ENCODE peak calls at places on chromosomes 11 and 22, in eight cellular contexts. One of them, this sample, is unnamed.

GRCh38 chr11:76654310-76654851 is 16.2 kb downstream of the LRRC32 start:
- DNase-seq in adrenal gland: peak; percentile 56
- DNase-seq in H1: no peak
- DNase-seq in stomach: peak; percentile 24
- DNase-seq in body of pancreas: peak; percentile 29
- DNase-seq in PC-9: no peak
- DNase-seq in adipocyte: no peak
- DNase-seq in BE2C: no peak
- DNase-seq in this sample: peak; percentile 34

GRCh38 chr11:27339940-27340339 is 23.1 kb downstream of the CCDC34 start:
- DNase-seq in adipocyte: no peak
- DNase-seq in adrenal gland: no peak
- DNase-seq in stomach: no peak
- DNase-seq in H1: no peak
- DNase-seq in body of pancreas: no peak
- DNase-seq in PC-9: no peak
- DNase-seq in BE2C: no peak
- DNase-seq in this sample: no peak

GRCh38 chr11:104653011-104653806 is 245.1 kb downstream of the CASP12 start:
- DNase-seq in body of pancreas: peak; percentile 5
- DNase-seq in H1: no peak
- DNase-seq in adipocyte: no peak
- DNase-seq in stomach: no peak
- DNase-seq in PC-9: no peak
- DNase-seq in adrenal gland: peak; percentile 56
- DNase-seq in BE2C: peak; percentile 37
- DNase-seq in this sample: no peak

GRCh38 chr22:20641198-20641892 is 132.6 kb upstream of the SERPIND1 start:
- DNase-seq in PC-9: no peak
- DNase-seq in BE2C: no peak
- DNase-seq in body of pancreas: peak; percentile 13
- DNase-seq in adrenal gland: no peak
- DNase-seq in stomach: peak; percentile 35
- DNase-seq in H1: no peak
- DNase-seq in adipocyte: no peak
- DNase-seq in this sample: no peak

GRCh38 chr11:79670846-79671245 is 230.0 kb upstream of the TENM4 start:
- DNase-seq in H1: no peak
- DNase-seq in PC-9: no peak
- DNase-seq in adipocyte: no peak
- DNase-seq in stomach: no peak
- DNase-seq in body of pancreas: no peak
- DNase-seq in adrenal gland: no peak
- DNase-seq in BE2C: no peak
- DNase-seq in this sample: peak; percentile 71

GRCh38 chr11:41842673-41843072 is 383.2 kb upstream of the LRRC4C start:
- DNase-seq in body of pancreas: no peak
- DNase-seq in H1: no peak
- DNase-seq in PC-9: no peak
- DNase-seq in stomach: no peak
- DNase-seq in BE2C: no peak
- DNase-seq in adipocyte: no peak
- DNase-seq in adrenal gland: no peak
- DNase-seq in this sample: no peak

GRCh38 chr11:118263694-118264567 is at the start of gene MPZL2:
- DNase-seq in H1: peak; percentile 70
- DNase-seq in adipocyte: no peak
- DNase-seq in stomach: peak; percentile 85
- DNase-seq in BE2C: no peak
- DNase-seq in PC-9: peak; percentile 94
- DNase-seq in body of pancreas: peak; percentile 85
- DNase-seq in adrenal gland: peak; percentile 27
- DNase-seq in this sample: peak; percentile 90

GRCh38 chr22:44574057-44574456 is 76.0 kb upstream of the RTL6 start:
- DNase-seq in BE2C: no peak
- DNase-seq in stomach: peak; percentile 41
- DNase-seq in adrenal gland: peak; percentile 91
- DNase-seq in H1: no peak
- DNase-seq in body of pancreas: peak; percentile 37
- DNase-seq in adipocyte: peak; percentile 89
- DNase-seq in PC-9: peak; percentile 87
- DNase-seq in this sample: no peak

GRCh38 chr11:63933459-63933858 is 5.3 kb upstream of the NAA40 start:
- DNase-seq in adipocyte: no peak
- DNase-seq in adrenal gland: peak; percentile 60
- DNase-seq in body of pancreas: no peak
- DNase-seq in stomach: no peak
- DNase-seq in BE2C: no peak
- DNase-seq in H1: no peak
- DNase-seq in PC-9: no peak
- DNase-seq in this sample: no peak

GRCh38 chr11:22753401-22753800 is 76.2 kb downstream of the SVIP start:
- DNase-seq in stomach: no peak
- DNase-seq in H1: no peak
- DNase-seq in adipocyte: no peak
- DNase-seq in BE2C: no peak
- DNase-seq in PC-9: no peak
- DNase-seq in body of pancreas: no peak
- DNase-seq in adrenal gland: no peak
- DNase-seq in this sample: no peak

GRCh38 chr11:126793596-126793995 is 207.0 kb downstream of the KIRREL3 start:
- DNase-seq in H1: no peak
- DNase-seq in body of pancreas: no peak
- DNase-seq in adipocyte: no peak
- DNase-seq in BE2C: no peak
- DNase-seq in adrenal gland: no peak
- DNase-seq in PC-9: no peak
- DNase-seq in stomach: no peak
- DNase-seq in this sample: no peak

GRCh38 chr22:47653921-47654320 is 891.5 kb downstream of the TBC1D22A start:
- DNase-seq in adrenal gland: no peak
- DNase-seq in H1: no peak
- DNase-seq in adipocyte: no peak
- DNase-seq in PC-9: no peak
- DNase-seq in BE2C: no peak
- DNase-seq in stomach: no peak
- DNase-seq in body of pancreas: no peak
- DNase-seq in this sample: no peak

GRCh38 chr22:43867839-43868652 is 5.7 kb upstream of the SULT4A1 start:
- DNase-seq in adrenal gland: peak; percentile 56
- DNase-seq in stomach: peak; percentile 50
- DNase-seq in adipocyte: peak; percentile 84
- DNase-seq in body of pancreas: peak; percentile 68
- DNase-seq in BE2C: peak; percentile 0
- DNase-seq in H1: peak; percentile 93
- DNase-seq in PC-9: no peak
- DNase-seq in this sample: peak; percentile 54

GRCh38 chr22:25903294-25903693 is 161.3 kb downstream of the MYO18B start:
- DNase-seq in BE2C: peak; percentile 46
- DNase-seq in adrenal gland: no peak
- DNase-seq in PC-9: no peak
- DNase-seq in body of pancreas: no peak
- DNase-seq in stomach: no peak
- DNase-seq in adipocyte: no peak
- DNase-seq in H1: peak; percentile 90
- DNase-seq in this sample: no peak

GRCh38 chr11:123046473-123047264 is 15.3 kb downstream of the HSPA8 start:
- DNase-seq in adipocyte: no peak
- DNase-seq in BE2C: no peak
- DNase-seq in PC-9: no peak
- DNase-seq in stomach: no peak
- DNase-seq in H1: no peak
- DNase-seq in adrenal gland: no peak
- DNase-seq in body of pancreas: no peak
- DNase-seq in this sample: no peak

GRCh38 chr11:18802381-18803257 is 11.0 kb upstream of the PTPN5 start:
- DNase-seq in adipocyte: peak; percentile 87
- DNase-seq in body of pancreas: peak; percentile 75
- DNase-seq in H1: peak; percentile 54
- DNase-seq in BE2C: peak; percentile 34
- DNase-seq in PC-9: peak; percentile 67
- DNase-seq in adrenal gland: peak; percentile 78
- DNase-seq in stomach: peak; percentile 52
- DNase-seq in this sample: peak; percentile 71

GRCh38 chr11:67238894-67239794 is 27.1 kb upstream of the GRK2 start:
- DNase-seq in adrenal gland: no peak
- DNase-seq in stomach: no peak
- DNase-seq in BE2C: no peak
- DNase-seq in H1: no peak
- DNase-seq in adipocyte: peak; percentile 51
- DNase-seq in PC-9: no peak
- DNase-seq in body of pancreas: no peak
- DNase-seq in this sample: no peak

GRCh38 chr11:48244804-48245203 is at the start of gene OR4X2:
- DNase-seq in PC-9: no peak
- DNase-seq in adipocyte: no peak
- DNase-seq in stomach: no peak
- DNase-seq in adrenal gland: no peak
- DNase-seq in BE2C: no peak
- DNase-seq in H1: no peak
- DNase-seq in body of pancreas: no peak
- DNase-seq in this sample: no peak

GRCh38 chr11:48248902-48249301 is 4.0 kb downstream of the OR4X2 start:
- DNase-seq in H1: no peak
- DNase-seq in stomach: no peak
- DNase-seq in BE2C: no peak
- DNase-seq in adrenal gland: no peak
- DNase-seq in PC-9: no peak
- DNase-seq in body of pancreas: no peak
- DNase-seq in adipocyte: no peak
- DNase-seq in this sample: no peak
- H3K9me3 ChIP-seq in H1: peaks cover 46% of the 10 kb centered on the region
- H3K9me3 ChIP-seq in stomach: no peaks in the 10 kb centered on the region
- H3K9me3 ChIP-seq in BE2C: no peaks in the 10 kb centered on the region
- H3K9me3 ChIP-seq in adrenal gland: no peaks in the 10 kb centered on the region
- H3K9me3 ChIP-seq in PC-9: no peaks in the 10 kb centered on the region
- H3K9me3 ChIP-seq in body of pancreas: peaks cover 6% of the 10 kb centered on the region
- H3K9me3 ChIP-seq in adipocyte: peaks cover 11% of the 10 kb centered on the region
- H3K9me3 ChIP-seq in this sample: peaks cover 8% of the 10 kb centered on the region

GRCh38 chr22:22810018-22810427 is 77.6 kb upstream of the IGLL5 start:
- DNase-seq in PC-9: no peak
- DNase-seq in H1: no peak
- DNase-seq in adrenal gland: peak; percentile 43
- DNase-seq in adipocyte: peak; percentile 32
- DNase-seq in BE2C: peak; percentile 75
- DNase-seq in stomach: peak; percentile 51
- DNase-seq in body of pancreas: peak; percentile 57
- DNase-seq in this sample: peak; percentile 65

GRCh38 chr22:22811016-22812009 is 76.3 kb upstream of the IGLL5 start:
- DNase-seq in BE2C: no peak
- DNase-seq in body of pancreas: no peak
- DNase-seq in adipocyte: no peak
- DNase-seq in adrenal gland: no peak
- DNase-seq in PC-9: no peak
- DNase-seq in H1: no peak
- DNase-seq in stomach: no peak
- DNase-seq in this sample: no peak

GRCh38 chr22:22813126-22814075 is 74.2 kb upstream of the IGLL5 start:
- DNase-seq in stomach: no peak
- DNase-seq in adrenal gland: no peak
- DNase-seq in body of pancreas: no peak
- DNase-seq in PC-9: no peak
- DNase-seq in H1: no peak
- DNase-seq in adipocyte: no peak
- DNase-seq in BE2C: no peak
- DNase-seq in this sample: no peak

GRCh38 chr22:22810471-22810870 is 77.1 kb upstream of the IGLL5 start:
- DNase-seq in adrenal gland: no peak
- DNase-seq in stomach: no peak
- DNase-seq in PC-9: no peak
- DNase-seq in BE2C: no peak
- DNase-seq in H1: no peak
- DNase-seq in body of pancreas: no peak
- DNase-seq in adipocyte: no peak
- DNase-seq in this sample: no peak

DNA sequence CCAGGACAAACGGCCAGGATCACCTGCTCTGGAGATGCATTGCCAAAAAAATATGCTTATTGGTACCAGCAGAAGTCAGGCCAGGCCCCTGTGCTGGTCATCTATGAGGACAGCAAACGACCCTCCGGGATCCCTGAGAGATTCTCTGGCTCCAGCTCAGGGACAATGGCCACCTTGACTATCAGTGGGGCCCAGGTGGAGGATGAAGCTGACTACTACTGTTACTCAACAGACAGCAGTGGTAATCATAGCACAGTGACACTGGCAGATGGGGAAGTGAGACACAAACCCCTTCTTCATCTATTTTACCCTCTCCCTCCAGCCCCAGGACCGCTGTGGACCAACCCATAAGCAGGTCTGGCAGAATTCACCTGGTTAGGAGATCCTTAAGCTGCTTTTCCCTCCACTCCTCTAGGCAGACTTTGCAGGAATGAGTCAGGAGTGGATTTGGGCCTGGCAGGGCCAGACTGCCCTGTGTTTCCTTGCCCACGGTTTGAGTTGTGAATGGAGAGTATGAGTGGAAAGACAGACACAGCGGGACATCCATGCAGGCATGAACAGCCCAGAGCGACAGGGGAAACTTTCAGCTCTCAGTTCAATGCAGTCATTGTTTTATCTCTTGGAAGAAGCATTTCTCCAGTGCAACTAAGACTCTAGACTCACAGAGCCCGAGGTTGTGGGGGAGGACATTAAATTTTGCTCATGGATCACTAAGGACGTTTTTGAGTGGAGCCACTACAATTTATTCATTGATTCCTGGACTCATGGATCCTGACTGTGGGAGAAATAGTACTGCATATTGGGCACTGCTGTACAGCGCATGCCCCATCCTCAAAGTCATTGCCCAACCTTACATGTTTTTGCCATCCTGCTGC is 75.3 kb upstream of the IGLL5 start:
- DNase-seq in BE2C: no peak
- DNase-seq in stomach: no peak
- DNase-seq in body of pancreas: no peak
- DNase-seq in H1: no peak
- DNase-seq in adrenal gland: no peak
- DNase-seq in adipocyte: no peak
- DNase-seq in PC-9: no peak
- DNase-seq in this sample: no peak
- H3K4me1 ChIP-seq in BE2C: no peaks in the 10 kb centered on the region
- H3K4me1 ChIP-seq in stomach: no peaks in the 10 kb centered on the region
- H3K4me1 ChIP-seq in body of pancreas: no peaks in the 10 kb centered on the region
- H3K4me1 ChIP-seq in H1: no peaks in the 10 kb centered on the region
- H3K4me1 ChIP-seq in adrenal gland: no peaks in the 10 kb centered on the region
- H3K4me1 ChIP-seq in adipocyte: no peaks in the 10 kb centered on the region
- H3K4me1 ChIP-seq in PC-9: no peaks in the 10 kb centered on the region
- H3K4me1 ChIP-seq in this sample: no peaks in the 10 kb centered on the region

GRCh38 chr11:55811067-55811466 is at the start of gene OR5L1:
- DNase-seq in H1: no peak
- DNase-seq in stomach: no peak
- DNase-seq in adipocyte: no peak
- DNase-seq in PC-9: no peak
- DNase-seq in BE2C: no peak
- DNase-seq in body of pancreas: no peak
- DNase-seq in adrenal gland: no peak
- DNase-seq in this sample: no peak

GRCh38 chr11:55806248-55806647 is 4.9 kb upstream of the OR5L1 start:
- DNase-seq in adipocyte: no peak
- DNase-seq in stomach: no peak
- DNase-seq in BE2C: no peak
- DNase-seq in adrenal gland: no peak
- DNase-seq in body of pancreas: no peak
- DNase-seq in PC-9: no peak
- DNase-seq in H1: no peak
- DNase-seq in this sample: no peak
- H3K9me3 ChIP-seq in adipocyte: no peaks in the 10 kb centered on the region
- H3K9me3 ChIP-seq in stomach: no peaks in the 10 kb centered on the region
- H3K9me3 ChIP-seq in BE2C: no peaks in the 10 kb centered on the region
- H3K9me3 ChIP-seq in adrenal gland: peaks cover 6% of the 10 kb centered on the region
- H3K9me3 ChIP-seq in body of pancreas: peaks cover 8% of the 10 kb centered on the region
- H3K9me3 ChIP-seq in PC-9: no peaks in the 10 kb centered on the region
- H3K9me3 ChIP-seq in H1: peaks cover 57% of the 10 kb centered on the region
- H3K9me3 ChIP-seq in this sample: peaks cover 12% of the 10 kb centered on the region

GRCh38 chr22:29308791-29309262 is 2.4 kb downstream of the GAS2L1 start:
- DNase-seq in H1: peak; percentile 51
- DNase-seq in adipocyte: peak; percentile 18
- DNase-seq in PC-9: no peak
- DNase-seq in adrenal gland: peak; percentile 50
- DNase-seq in body of pancreas: no peak
- DNase-seq in stomach: no peak
- DNase-seq in BE2C: no peak
- DNase-seq in this sample: peak; percentile 28
- H3K4me1 ChIP-seq in H1: no peaks in the 10 kb centered on the region
- H3K4me1 ChIP-seq in adipocyte: peaks cover 34% of the 10 kb centered on the region
- H3K4me1 ChIP-seq in PC-9: peaks cover 28% of the 10 kb centered on the region
- H3K4me1 ChIP-seq in adrenal gland: peaks cover 66% of the 10 kb centered on the region
- H3K4me1 ChIP-seq in body of pancreas: peaks cover 64% of the 10 kb centered on the region
- H3K4me1 ChIP-seq in stomach: peaks cover 69% of the 10 kb centered on the region
- H3K4me1 ChIP-seq in BE2C: peaks cover 7% of the 10 kb centered on the region
- H3K4me1 ChIP-seq in this sample: peaks cover 25% of the 10 kb centered on the region

This sample was measured in Caco-2.